ENCODE peak calls at places on chromosome 1, in eight cellular contexts. One of them, this sample, is unnamed.

GRCh38 chr1:12113433-12114339 is 50.6 kb downstream of the TNFRSF8 start:
- DNase-seq in M059J: peak
- DNase-seq in mammary epithelial cell: peak
- DNase-seq in HTR-8/SVneo: no peak
- DNase-seq in pulmonary artery endothelial cell: no peak
- DNase-seq in mesothelial cell of epicardium: no peak
- DNase-seq in Kasumi-1: peak
- DNase-seq in left ventricle myocardium superior: no peak
- DNase-seq in this sample: no peak

GRCh38 chr1:174580801-174581200 is 133.0 kb downstream of the GPR52 start:
- DNase-seq in M059J: no peak
- DNase-seq in mammary epithelial cell: no peak
- DNase-seq in HTR-8/SVneo: no peak
- DNase-seq in pulmonary artery endothelial cell: no peak
- DNase-seq in mesothelial cell of epicardium: no peak
- DNase-seq in Kasumi-1: no peak
- DNase-seq in left ventricle myocardium superior: no peak
- DNase-seq in this sample: no peak

GRCh38 chr1:107963601-107964396 is 1.2 kb downstream of the VAV3 start:
- DNase-seq in M059J: peak
- DNase-seq in mammary epithelial cell: peak
- DNase-seq in HTR-8/SVneo: no peak
- DNase-seq in pulmonary artery endothelial cell: no peak
- DNase-seq in mesothelial cell of epicardium: no peak
- DNase-seq in Kasumi-1: peak
- DNase-seq in left ventricle myocardium superior: peak
- DNase-seq in this sample: peak

GRCh38 chr1:244971524-244972216 is 107.3 kb upstream of the HNRNPU start:
- DNase-seq in M059J: no peak
- DNase-seq in mammary epithelial cell: no peak
- DNase-seq in HTR-8/SVneo: no peak
- DNase-seq in pulmonary artery endothelial cell: no peak
- DNase-seq in mesothelial cell of epicardium: no peak
- DNase-seq in Kasumi-1: peak
- DNase-seq in left ventricle myocardium superior: no peak
- DNase-seq in this sample: no peak

GRCh38 chr1:212489284-212489859 is 56.7 kb downstream of the NENF start:
- DNase-seq in M059J: no peak
- DNase-seq in mammary epithelial cell: no peak
- DNase-seq in HTR-8/SVneo: no peak
- DNase-seq in pulmonary artery endothelial cell: no peak
- DNase-seq in mesothelial cell of epicardium: no peak
- DNase-seq in Kasumi-1: no peak
- DNase-seq in left ventricle myocardium superior: no peak
- DNase-seq in this sample: no peak

GRCh38 chr1:23722652-23723051 is 20.6 kb upstream of the ELOA start:
- DNase-seq in M059J: no peak
- DNase-seq in mammary epithelial cell: no peak
- DNase-seq in HTR-8/SVneo: no peak
- DNase-seq in pulmonary artery endothelial cell: no peak
- DNase-seq in mesothelial cell of epicardium: no peak
- DNase-seq in Kasumi-1: no peak
- DNase-seq in left ventricle myocardium superior: no peak
- DNase-seq in this sample: no peak

GRCh38 chr1:178531897-178532296 is 19.0 kb downstream of the TEX35 start:
- DNase-seq in M059J: peak
- DNase-seq in mammary epithelial cell: no peak
- DNase-seq in HTR-8/SVneo: no peak
- DNase-seq in pulmonary artery endothelial cell: no peak
- DNase-seq in mesothelial cell of epicardium: no peak
- DNase-seq in Kasumi-1: no peak
- DNase-seq in left ventricle myocardium superior: no peak
- DNase-seq in this sample: no peak

GRCh38 chr1:172581779-172582178 is 48.8 kb downstream of the SUCO start:
- DNase-seq in M059J: peak
- DNase-seq in mammary epithelial cell: no peak
- DNase-seq in HTR-8/SVneo: no peak
- DNase-seq in pulmonary artery endothelial cell: peak
- DNase-seq in mesothelial cell of epicardium: no peak
- DNase-seq in Kasumi-1: no peak
- DNase-seq in left ventricle myocardium superior: no peak
- DNase-seq in this sample: no peak

GRCh38 chr1:64196074-64196869 is 7.2 kb upstream of the UBE2U start:
- DNase-seq in M059J: no peak
- DNase-seq in mammary epithelial cell: no peak
- DNase-seq in HTR-8/SVneo: no peak
- DNase-seq in pulmonary artery endothelial cell: no peak
- DNase-seq in mesothelial cell of epicardium: no peak
- DNase-seq in Kasumi-1: no peak
- DNase-seq in left ventricle myocardium superior: peak
- DNase-seq in this sample: no peak

GRCh38 chr1:168498159-168498609 is 45.6 kb downstream of the XCL2 start:
- DNase-seq in M059J: peak
- DNase-seq in mammary epithelial cell: no peak
- DNase-seq in HTR-8/SVneo: no peak
- DNase-seq in pulmonary artery endothelial cell: no peak
- DNase-seq in mesothelial cell of epicardium: no peak
- DNase-seq in Kasumi-1: no peak
- DNase-seq in left ventricle myocardium superior: no peak
- DNase-seq in this sample: no peak

GRCh38 chr1:221949996-221950395 is 208.1 kb upstream of the DUSP10 start:
- DNase-seq in M059J: no peak
- DNase-seq in mammary epithelial cell: no peak
- DNase-seq in HTR-8/SVneo: no peak
- DNase-seq in pulmonary artery endothelial cell: no peak
- DNase-seq in mesothelial cell of epicardium: no peak
- DNase-seq in Kasumi-1: no peak
- DNase-seq in left ventricle myocardium superior: no peak
- DNase-seq in this sample: no peak

GRCh38 chr1:196933531-196934189 is 9.9 kb upstream of the CFHR2 start:
- DNase-seq in M059J: no peak
- DNase-seq in mammary epithelial cell: no peak
- DNase-seq in HTR-8/SVneo: no peak
- DNase-seq in pulmonary artery endothelial cell: no peak
- DNase-seq in mesothelial cell of epicardium: no peak
- DNase-seq in Kasumi-1: no peak
- DNase-seq in left ventricle myocardium superior: no peak
- DNase-seq in this sample: no peak

GRCh38 chr1:176174108-176174507 is 33.0 kb downstream of the COP1 start:
- DNase-seq in M059J: peak
- DNase-seq in mammary epithelial cell: peak
- DNase-seq in HTR-8/SVneo: no peak
- DNase-seq in pulmonary artery endothelial cell: no peak
- DNase-seq in mesothelial cell of epicardium: no peak
- DNase-seq in Kasumi-1: no peak
- DNase-seq in left ventricle myocardium superior: no peak
- DNase-seq in this sample: no peak

This sample was measured in ELF-1.